ENCODE peak calls at places on chromosomes 2 and 18, in five cellular contexts. One of them, this sample, is unnamed.

GRCh38 chr18:12933323-12933722 is 14.5 kb upstream of the SEH1L start:
- DNase-seq in aorta: no peak
- DNase-seq in NCI-H524 treated with DMSO at 0.1 percent for 48 hours: no peak
- DNase-seq in K562: no peak
- DNase-seq in stimulated activated naive CD8-positive, alpha-beta T cell treated with anti-CD3 and anti-CD28 coated beads, Interleukin-15, Interleukin-2, amounts not matched to agents 100 U/mL and 50 U/mL, for 24 hours: no peak
- DNase-seq in this sample: no peak

GRCh38 chr2:169036717-169037450 is 5.8 kb upstream of the ABCB11 start:
- DNase-seq in aorta: no peak
- DNase-seq in NCI-H524 treated with DMSO at 0.1 percent for 48 hours: no peak
- DNase-seq in K562: no peak
- DNase-seq in stimulated activated naive CD8-positive, alpha-beta T cell treated with anti-CD3 and anti-CD28 coated beads, Interleukin-15, Interleukin-2, amounts not matched to agents 100 U/mL and 50 U/mL, for 24 hours: no peak
- DNase-seq in this sample: no peak

GRCh38 chr18:35522130-35522959 is 24.6 kb upstream of the INO80C start:
- DNase-seq in aorta: no peak
- DNase-seq in NCI-H524 treated with DMSO at 0.1 percent for 48 hours: no peak
- DNase-seq in K562: no peak
- DNase-seq in stimulated activated naive CD8-positive, alpha-beta T cell treated with anti-CD3 and anti-CD28 coated beads, Interleukin-15, Interleukin-2, amounts not matched to agents 100 U/mL and 50 U/mL, for 24 hours: no peak
- DNase-seq in this sample: no peak

GRCh38 chr2:122328811-122329210 is 573.4 kb downstream of the TSN start:
- DNase-seq in aorta: no peak
- DNase-seq in NCI-H524 treated with DMSO at 0.1 percent for 48 hours: no peak
- DNase-seq in K562: no peak
- DNase-seq in stimulated activated naive CD8-positive, alpha-beta T cell treated with anti-CD3 and anti-CD28 coated beads, Interleukin-15, Interleukin-2, amounts not matched to agents 100 U/mL and 50 U/mL, for 24 hours: no peak
- DNase-seq in this sample: no peak

GRCh38 chr2:117470311-117471095 is 344.0 kb upstream of the DDX18 start:
- DNase-seq in aorta: no peak
- DNase-seq in NCI-H524 treated with DMSO at 0.1 percent for 48 hours: no peak
- DNase-seq in K562: peak
- DNase-seq in stimulated activated naive CD8-positive, alpha-beta T cell treated with anti-CD3 and anti-CD28 coated beads, Interleukin-15, Interleukin-2, amounts not matched to agents 100 U/mL and 50 U/mL, for 24 hours: peak
- DNase-seq in this sample: no peak

GRCh38 chr2:46131-46470 is 204 bp downstream of the FAM110C start:
- DNase-seq in aorta: no peak
- DNase-seq in NCI-H524 treated with DMSO at 0.1 percent for 48 hours: no peak
- DNase-seq in K562: no peak
- DNase-seq in stimulated activated naive CD8-positive, alpha-beta T cell treated with anti-CD3 and anti-CD28 coated beads, Interleukin-15, Interleukin-2, amounts not matched to agents 100 U/mL and 50 U/mL, for 24 hours: no peak
- DNase-seq in this sample: no peak

GRCh38 chr2:151518802-151519201 is 109.1 kb downstream of the RIF1 start:
- DNase-seq in aorta: no peak
- DNase-seq in NCI-H524 treated with DMSO at 0.1 percent for 48 hours: no peak
- DNase-seq in K562: no peak
- DNase-seq in stimulated activated naive CD8-positive, alpha-beta T cell treated with anti-CD3 and anti-CD28 coated beads, Interleukin-15, Interleukin-2, amounts not matched to agents 100 U/mL and 50 U/mL, for 24 hours: no peak
- DNase-seq in this sample: no peak

GRCh38 chr2:55618649-55619055 is 1.2 kb upstream of the PPP4R3B start:
- DNase-seq in aorta: peak
- DNase-seq in NCI-H524 treated with DMSO at 0.1 percent for 48 hours: no peak
- DNase-seq in K562: peak
- DNase-seq in stimulated activated naive CD8-positive, alpha-beta T cell treated with anti-CD3 and anti-CD28 coated beads, Interleukin-15, Interleukin-2, amounts not matched to agents 100 U/mL and 50 U/mL, for 24 hours: peak
- DNase-seq in this sample: peak

GRCh38 chr2:150167711-150168110 is 319.8 kb downstream of the RND3 start:
- DNase-seq in aorta: no peak
- DNase-seq in NCI-H524 treated with DMSO at 0.1 percent for 48 hours: no peak
- DNase-seq in K562: peak
- DNase-seq in stimulated activated naive CD8-positive, alpha-beta T cell treated with anti-CD3 and anti-CD28 coated beads, Interleukin-15, Interleukin-2, amounts not matched to agents 100 U/mL and 50 U/mL, for 24 hours: no peak
- DNase-seq in this sample: no peak

GRCh38 chr2:241211276-241211675 is 22.8 kb downstream of the ANO7 start:
- DNase-seq in aorta: no peak
- DNase-seq in NCI-H524 treated with DMSO at 0.1 percent for 48 hours: no peak
- DNase-seq in K562: no peak
- DNase-seq in stimulated activated naive CD8-positive, alpha-beta T cell treated with anti-CD3 and anti-CD28 coated beads, Interleukin-15, Interleukin-2, amounts not matched to agents 100 U/mL and 50 U/mL, for 24 hours: no peak
- DNase-seq in this sample: peak

GRCh38 chr18:32373995-32374394 is 96.7 kb downstream of the GAREM1 start:
- DNase-seq in aorta: no peak
- DNase-seq in NCI-H524 treated with DMSO at 0.1 percent for 48 hours: peak
- DNase-seq in K562: no peak
- DNase-seq in stimulated activated naive CD8-positive, alpha-beta T cell treated with anti-CD3 and anti-CD28 coated beads, Interleukin-15, Interleukin-2, amounts not matched to agents 100 U/mL and 50 U/mL, for 24 hours: no peak
- DNase-seq in this sample: no peak

GRCh38 chr2:9258953-9259399 is 52.4 kb downstream of the ASAP2 start:
- DNase-seq in aorta: peak
- DNase-seq in NCI-H524 treated with DMSO at 0.1 percent for 48 hours: no peak
- DNase-seq in K562: no peak
- DNase-seq in stimulated activated naive CD8-positive, alpha-beta T cell treated with anti-CD3 and anti-CD28 coated beads, Interleukin-15, Interleukin-2, amounts not matched to agents 100 U/mL and 50 U/mL, for 24 hours: no peak
- DNase-seq in this sample: no peak

GRCh38 chr18:67081866-67082265 is 434.7 kb downstream of the DSEL start:
- DNase-seq in aorta: no peak
- DNase-seq in NCI-H524 treated with DMSO at 0.1 percent for 48 hours: no peak
- DNase-seq in K562: no peak
- DNase-seq in stimulated activated naive CD8-positive, alpha-beta T cell treated with anti-CD3 and anti-CD28 coated beads, Interleukin-15, Interleukin-2, amounts not matched to agents 100 U/mL and 50 U/mL, for 24 hours: no peak
- DNase-seq in this sample: no peak

GRCh38 chr2:142992843-142993242 is 115.4 kb downstream of the KYNU start:
- DNase-seq in aorta: no peak
- DNase-seq in NCI-H524 treated with DMSO at 0.1 percent for 48 hours: no peak
- DNase-seq in K562: no peak
- DNase-seq in stimulated activated naive CD8-positive, alpha-beta T cell treated with anti-CD3 and anti-CD28 coated beads, Interleukin-15, Interleukin-2, amounts not matched to agents 100 U/mL and 50 U/mL, for 24 hours: no peak
- DNase-seq in this sample: no peak

GRCh38 chr2:146246017-146246733 is 1598.7 kb upstream of the ACVR2A start:
- DNase-seq in aorta: no peak
- DNase-seq in NCI-H524 treated with DMSO at 0.1 percent for 48 hours: no peak
- DNase-seq in K562: no peak
- DNase-seq in stimulated activated naive CD8-positive, alpha-beta T cell treated with anti-CD3 and anti-CD28 coated beads, Interleukin-15, Interleukin-2, amounts not matched to agents 100 U/mL and 50 U/mL, for 24 hours: no peak
- DNase-seq in this sample: no peak

GRCh38 chr2:174341301-174341994 is 6.7 kb downstream of the SP9 start:
- DNase-seq in aorta: peak
- DNase-seq in NCI-H524 treated with DMSO at 0.1 percent for 48 hours: no peak
- DNase-seq in K562: peak
- DNase-seq in stimulated activated naive CD8-positive, alpha-beta T cell treated with anti-CD3 and anti-CD28 coated beads, Interleukin-15, Interleukin-2, amounts not matched to agents 100 U/mL and 50 U/mL, for 24 hours: peak
- DNase-seq in this sample: peak

GRCh38 chr18:8287184-8287885 is 321.9 kb upstream of the RAB12 start:
- DNase-seq in aorta: no peak
- DNase-seq in NCI-H524 treated with DMSO at 0.1 percent for 48 hours: no peak
- DNase-seq in K562: no peak
- DNase-seq in stimulated activated naive CD8-positive, alpha-beta T cell treated with anti-CD3 and anti-CD28 coated beads, Interleukin-15, Interleukin-2, amounts not matched to agents 100 U/mL and 50 U/mL, for 24 hours: no peak
- DNase-seq in this sample: no peak